ENCODE peak calls at places on chromosomes 3 and 15, in four cellular contexts. M, N, Q and D are unnamed samples.

GRCh38 chr15:34213690-34214089 is 3.8 kb upstream of the KATNBL1 start:
- DNase-seq in M (no peak), N (no peak), Q (peak; percentile 30), D (no peak)

GRCh38 chr15:37981781-37982180 is 47.3 kb downstream of the TMCO5A start:
- DNase-seq in M (peak; percentile 11), N (no peak), Q (peak; percentile 62), D (no peak)

GRCh38 chr15:101558217-101558941 is 68.9 kb upstream of the PCSK6 start:
- DNase-seq in M (no peak), N (no peak), Q (no peak), D (no peak)

GRCh38 chr3:39410893-39411292 is 4.4 kb downstream of the RPSA start:
- DNase-seq in M (no peak), N (no peak), Q (no peak), D (no peak)

GRCh38 chr3:154273381-154273780 is 50.9 kb downstream of the DHX36 start:
- DNase-seq in M (no peak), N (no peak), Q (no peak), D (no peak)

GRCh38 chr3:149534671-149535394 is 60.3 kb downstream of the TM4SF4 start:
- DNase-seq in M (no peak), N (no peak), Q (peak; percentile 53), D (no peak)

GRCh38 chr3:139199421-139200010 is 144.3 kb upstream of the MRPS22 start:
- DNase-seq in M (no peak), N (no peak), Q (no peak), D (no peak)

GRCh38 chr3:124851136-124851535 is 36.0 kb downstream of the ITGB5 start:
- DNase-seq in M (no peak), N (no peak), Q (no peak), D (no peak)

GRCh38 chr15:67850995-67851535 is 11.2 kb upstream of the RNU6-1 start:
- DNase-seq in M (no peak), N (no peak), Q (peak; percentile 43), D (no peak)

GRCh38 chr15:70023064-70023768 is 74.5 kb downstream of the TLE3 start:
- DNase-seq in M (peak; percentile 32), N (peak; percentile 56), Q (peak; percentile 85), D (peak; percentile 50)

GRCh38 chr3:187291512-187292132 is at the start of gene MASP1:
- DNase-seq in M (peak; percentile 24), N (no peak), Q (peak; percentile 35), D (no peak)

GRCh38 chr3:113287111-113287817 is 75.9 kb downstream of the BOC start:
- DNase-seq in M (peak; percentile 70), N (no peak), Q (peak; percentile 87), D (no peak)

GRCh38 chr3:21405671-21406667 is 345.0 kb downstream of the ZNF385D start:
- DNase-seq in M (no peak), N (no peak), Q (no peak), D (no peak)

GRCh38 chr3:164604687-164605086 is 473.6 kb downstream of the SI start:
- DNase-seq in M (no peak), N (no peak), Q (no peak), D (no peak)

GRCh38 chr3:122055215-122055614 is at the start of gene CD86:
- DNase-seq in M (no peak), N (no peak), Q (no peak), D (no peak)

GRCh38 chr3:125359700-125360099 is 15.4 kb downstream of the ZNF148 start:
- DNase-seq in M (no peak), N (no peak), Q (no peak), D (no peak)

GRCh38 chr15:68548375-68548774 is 30.4 kb upstream of the CORO2B start:
- DNase-seq in M (no peak), N (no peak), Q (no peak), D (no peak)

GRCh38 chr3:107525101-107525953 is 2.6 kb downstream of the BBX start:
- DNase-seq in M (peak; percentile 31), N (no peak), Q (peak; percentile 60), D (peak; percentile 13)

GRCh38 chr3:197960694-197961581 is 921 bp downstream of the LMLN start:
- DNase-seq in M (peak; percentile 38), N (no peak), Q (peak; percentile 84), D (no peak)

GRCh38 chr15:66433726-66434125 is 47.0 kb downstream of the MAP2K1 start:
- DNase-seq in M (no peak), N (no peak), Q (no peak), D (no peak)

GRCh38 chr3:102113421-102114041 is 264.2 kb downstream of the NFKBIZ start:
- DNase-seq in M (no peak), N (no peak), Q (no peak), D (no peak)

GRCh38 chr15:85518979-85519761 is 138.8 kb downstream of the AKAP13 start:
- DNase-seq in M (no peak), N (no peak), Q (no peak), D (no peak)

GRCh38 chr3:38623539-38623938 is 25.9 kb downstream of the SCN5A start:
- DNase-seq in M (no peak), N (no peak), Q (no peak), D (no peak)

GRCh38 chr15:89472785-89473256 is 23.6 kb downstream of the RHCG start:
- DNase-seq in M (peak; percentile 78), N (no peak), Q (peak; percentile 59), D (no peak)

GRCh38 chr3:165814380-165814779 is 22.8 kb downstream of the BCHE start:
- DNase-seq in M (no peak), N (no peak), Q (no peak), D (no peak)

GRCh38 chr3:71905426-71905825 is 120.5 kb upstream of the PROK2 start:
- DNase-seq in M (no peak), N (no peak), Q (no peak), D (no peak)

GRCh38 chr3:112086018-112086854 is at the start of gene C3orf52:
- DNase-seq in M (peak; percentile 90), N (peak; percentile 31), Q (peak; percentile 92), D (peak; percentile 40)

GRCh38 chr15:64623347-64624024 is 151.9 kb downstream of the RBPMS2 start:
- DNase-seq in M (no peak), N (no peak), Q (no peak), D (no peak)

GRCh38 chr3:171704002-171704401 is 106.3 kb downstream of the PLD1 start:
- DNase-seq in M (peak; percentile 29), N (no peak), Q (peak; percentile 66), D (no peak)

GRCh38 chr3:30124435-30125390 is 481.7 kb upstream of the TGFBR2 start:
- DNase-seq in M (no peak), N (no peak), Q (peak; percentile 40), D (no peak)

GRCh38 chr3:37819591-37819990 is 42.1 kb upstream of the CTDSPL start:
- DNase-seq in M (no peak), N (no peak), Q (no peak), D (no peak)

GRCh38 chr3:119524931-119525662 is 26.8 kb downstream of the TIMMDC1 start:
- DNase-seq in M (no peak), N (no peak), Q (peak; percentile 27), D (no peak)

GRCh38 chr15:73849641-73850040 is 23.7 kb upstream of the TBC1D21 start:
- DNase-seq in M (no peak), N (no peak), Q (no peak), D (no peak)

GRCh38 chr3:54538346-54538745 is 389.5 kb downstream of the LRTM1 start:
- DNase-seq in M (no peak), N (no peak), Q (no peak), D (no peak)

GRCh38 chr3:128080323-128080898 is 28.2 kb downstream of the SEC61A1 start:
- DNase-seq in M (peak; percentile 81), N (no peak), Q (peak; percentile 99), D (no peak)

GRCh38 chr3:52093751-52094525 is 37.6 kb upstream of the DUSP7 start:
- DNase-seq in M (peak; percentile 79), N (no peak), Q (peak; percentile 81), D (no peak)

GRCh38 chr3:38067508-38068233 is 28.7 kb downstream of the DLEC1 start:
- DNase-seq in M (no peak), N (no peak), Q (no peak), D (no peak)